ENCODE peak calls at places on chromosomes 11 and 22, in six cellular contexts. H is fibroblast of lung, R is esophagus squamous epithelium, F is spleen, U is right lobe of liver, N is cardiac muscle cell. J is an unnamed sample. For H3K4me1, the result is how much of the 10 kb centered on the place peaks cover.

GRCh38 chr22:20141186-20142077 is 9.4 kb downstream of the CCDC188 start:
- DNase-seq in U (no peak), R (no peak), N (no peak), H (peak), F (no peak), J (no peak)

GRCh38 chr11:82842019-82842418 is 58.2 kb downstream of the PRCP start:
- DNase-seq in U (no peak), H (no peak), F (no peak), R (no peak), N (peak), J (no peak)

GRCh38 chr11:76629853-76630599 is 40.5 kb downstream of the LRRC32 start:
- DNase-seq in F (peak), U (peak), R (no peak), H (no peak), N (no peak), J (peak)

GRCh38 chr11:65308281-65308891 is 6.3 kb upstream of the CDC42EP2 start:
- DNase-seq in F (peak), U (no peak), H (no peak), R (no peak), N (no peak), J (no peak)

GRCh38 chr11:19242184-19242932 is 1.6 kb upstream of the E2F8 start:
- DNase-seq in N (no peak), F (peak), U (no peak), H (no peak), R (no peak), J (peak)

GRCh38 chr11:95345651-95346050 is 114.6 kb upstream of the SESN3 start:
- DNase-seq in H (no peak), U (no peak), N (no peak), R (no peak), F (no peak), J (no peak)

GRCh38 chr11:10019906-10020682 is 273.9 kb downstream of the SBF2 start:
- DNase-seq in F (no peak), H (no peak), N (peak), R (no peak), U (no peak), J (peak)

GRCh38 chr11:78536933-78537332 is 37.7 kb downstream of the NARS2 start:
- DNase-seq in N (no peak), H (no peak), R (no peak), F (no peak), U (no peak), J (no peak)

GRCh38 chr11:119991669-119992068 is 146.2 kb downstream of the TRIM29 start:
- DNase-seq in U (no peak), R (no peak), H (no peak), N (no peak), F (peak), J (no peak)

GRCh38 chr11:46389450-46390330 is 1.9 kb downstream of the CHRM4 start:
- DNase-seq in H (peak), U (peak), F (peak), R (no peak), N (peak), J (peak)

GRCh38 chr11:46387456-46387855 is 4.1 kb downstream of the CHRM4 start:
- DNase-seq in R (no peak), U (no peak), H (no peak), N (no peak), F (no peak), J (no peak)

GRCh38 chr11:46387919-46388618 is 3.5 kb downstream of the CHRM4 start:
- DNase-seq in F (peak), R (no peak), U (no peak), N (no peak), H (no peak), J (no peak)

GRCh38 chr11:46390331-46391171 is 1.0 kb downstream of the CHRM4 start:
- DNase-seq in R (no peak), F (peak), H (no peak), U (peak), N (no peak), J (peak)

DNA sequence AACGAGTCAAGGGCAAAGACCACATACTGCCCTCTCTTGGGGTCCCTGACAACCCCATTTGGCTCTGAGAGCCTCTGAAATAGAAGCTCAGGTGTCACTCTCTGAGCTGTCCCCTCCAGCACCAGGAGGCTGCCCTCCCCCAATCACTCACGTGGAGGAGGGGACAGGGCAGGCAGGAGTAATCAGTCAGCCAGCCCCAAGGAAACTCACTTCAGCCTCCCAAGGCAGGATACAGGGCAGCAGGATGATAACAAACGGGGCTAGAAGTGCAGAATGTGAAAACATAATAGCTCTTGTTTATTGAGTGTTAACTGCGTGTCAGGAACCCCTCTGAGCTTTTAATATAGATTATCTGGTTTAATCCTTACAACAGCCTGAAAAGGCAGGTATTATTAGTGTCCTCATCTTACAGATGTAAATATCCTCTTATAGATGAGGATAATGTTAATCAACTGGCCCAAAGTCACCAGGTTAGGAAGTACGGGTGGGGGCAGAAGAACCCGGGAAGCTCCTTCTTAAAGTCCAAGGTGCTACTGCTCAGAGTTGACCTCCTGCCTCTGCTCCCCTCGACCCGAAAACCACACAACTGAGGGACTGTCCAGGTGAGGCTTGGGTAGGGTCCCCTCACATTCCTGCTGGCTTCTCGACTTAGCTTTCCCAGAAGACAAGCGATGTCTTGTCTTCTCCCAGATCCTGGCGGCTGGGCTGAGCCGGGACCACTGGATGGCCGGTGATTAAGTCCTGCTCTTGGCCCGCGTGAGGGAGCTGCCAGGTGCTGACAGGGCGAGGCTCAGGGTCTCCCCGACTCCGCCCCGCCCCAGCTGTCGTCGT is 2.7 kb downstream of the CHRM4 start:
- DNase-seq in R (no peak), F (no peak), U (no peak), N (peak), H (no peak), J (no peak)
- H3K4me3 ChIP-seq in R (peak), F (peak), U (peak), N (peak), H (no peak), J (no peak)

GRCh38 chr11:33934450-33934849 is 42.6 kb upstream of the LMO2 start:
- DNase-seq in H (no peak), U (no peak), R (no peak), F (no peak), N (no peak), J (no peak)

GRCh38 chr11:33935005-33935404 is 43.1 kb upstream of the LMO2 start:
- DNase-seq in N (no peak), R (no peak), F (no peak), H (no peak), U (no peak), J (no peak)

GRCh38 chr11:33936057-33936456 is 44.2 kb upstream of the LMO2 start:
- DNase-seq in H (no peak), U (no peak), R (no peak), F (no peak), N (no peak), J (no peak)

GRCh38 chr11:33936745-33937612 is 45.1 kb upstream of the LMO2 start:
- DNase-seq in U (peak), F (no peak), H (peak), R (no peak), N (peak), J (no peak)

GRCh38 chr11:33935466-33935865 is 43.6 kb upstream of the LMO2 start:
- DNase-seq in H (no peak), N (no peak), U (no peak), F (no peak), R (no peak), J (no peak)
- H3K4me1 ChIP-seq in H (under half), N (under half), U (under half), F (under half), R (under half), J (under half)

DNA sequence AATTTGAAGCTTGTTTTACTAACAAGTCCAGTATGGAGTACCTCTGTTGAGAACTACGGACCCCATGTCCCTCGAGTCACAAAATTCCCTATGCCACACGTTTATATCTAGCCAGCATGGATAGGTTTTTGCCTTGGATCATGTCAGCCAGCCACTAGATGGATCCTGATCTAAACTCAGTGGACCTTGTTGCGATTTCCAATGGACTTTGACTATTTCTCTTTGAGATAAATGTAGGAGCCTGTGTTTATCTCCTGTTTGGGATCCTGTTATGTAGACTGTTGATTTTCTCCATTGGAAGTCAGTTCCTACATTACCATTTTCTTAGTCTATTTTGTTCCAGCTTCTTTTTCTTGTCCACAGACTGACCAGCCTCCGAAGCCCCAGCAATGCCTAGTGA is 127.1 kb upstream of the BMAL1 start:
- DNase-seq in U (no peak), H (no peak), N (no peak), F (no peak), R (no peak), J (no peak)
- TF ChIP-seq CTCF in U (no peak), H (no peak), N (no peak), F (no peak), R (no peak), J (no peak)

DNA sequence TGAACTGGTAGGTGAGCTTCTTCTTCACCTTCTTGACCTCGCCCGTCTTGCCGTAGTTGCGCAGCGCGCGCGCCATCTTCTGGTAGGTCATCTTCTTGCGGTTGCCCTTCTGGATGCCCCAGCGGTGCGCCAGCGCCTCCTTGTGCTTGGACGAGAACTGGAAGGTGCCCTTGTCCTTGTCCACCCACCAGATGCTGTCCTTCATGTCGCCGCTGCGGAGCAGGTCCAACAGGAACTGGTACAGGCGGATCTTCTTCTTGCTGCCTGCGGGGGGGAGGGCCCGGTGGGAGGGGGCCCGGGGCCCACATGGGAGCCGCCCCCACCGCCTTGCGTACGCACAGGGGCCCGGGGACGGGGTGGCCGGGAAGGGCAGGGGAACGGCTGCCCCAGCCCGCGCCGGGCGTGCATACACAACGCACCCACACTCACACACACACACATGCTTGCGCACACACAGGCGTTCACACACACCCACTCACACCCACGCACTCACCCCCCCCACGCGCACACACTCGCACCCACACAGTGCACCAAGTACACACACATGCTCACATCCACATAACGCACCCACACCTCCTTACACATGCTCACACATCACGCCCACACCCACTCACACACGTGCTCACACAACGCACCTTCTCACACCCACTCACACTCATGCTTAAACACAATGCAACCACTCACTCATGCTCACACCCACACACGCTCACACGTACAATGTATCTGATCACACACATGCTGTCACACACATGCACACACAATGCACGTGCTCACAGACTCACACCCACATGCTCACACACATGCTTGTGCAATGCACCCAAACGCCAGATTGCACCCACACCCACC is 3.0 kb upstream of the MYBPC3 start:
- DNase-seq in F (peak), H (peak), R (no peak), N (peak), U (peak), J (peak)
- H3K4me3 ChIP-seq in F (no peak), H (peak), R (peak), N (peak), U (peak), J (no peak)

DNA sequence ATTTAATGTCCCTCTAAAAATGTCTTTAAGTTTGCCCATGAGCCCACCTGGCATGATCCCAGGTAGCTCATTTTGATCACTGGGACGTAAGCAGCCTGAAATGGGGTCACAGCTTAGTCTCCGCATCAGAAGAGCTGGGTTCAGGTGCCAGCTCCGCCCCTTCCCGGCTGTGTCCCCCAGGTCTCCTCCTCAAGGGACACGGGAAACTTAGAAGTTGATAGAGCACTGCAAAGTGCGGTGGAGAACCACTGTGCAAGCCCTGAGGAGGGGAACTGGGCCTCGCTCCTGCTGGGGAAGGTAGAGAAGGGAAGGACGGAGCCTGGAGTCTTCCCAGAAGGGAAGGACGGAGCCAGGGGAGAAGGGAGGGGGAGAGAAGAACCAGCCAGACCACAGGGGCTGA is 7.7 kb downstream of the TOM1 start:
- DNase-seq in N (no peak), R (no peak), U (no peak), F (peak), H (no peak), J (no peak)
- H3K4me1 ChIP-seq in N (under half), R (under half), U (under half), F (half or more), H (under half), J (under half)

J was measured in mucosa of descending colon.